ENCODE peak calls at places on chromosomes 2 and 18, in four cellular contexts. W is H1, N is right lobe of liver, I is heart left ventricle. Q is an unnamed sample.

GRCh38 chr2:149715005-149715592 is 127.5 kb upstream of the MMADHC start:
- DNase-seq in W (peak), N (no peak), I (no peak), Q (no peak)

GRCh38 chr18:29979884-29980283 is 1062.7 kb downstream of the DSC3 start:
- DNase-seq in W (no peak), N (no peak), I (no peak), Q (no peak)

GRCh38 chr2:71876542-71877451 is 270.9 kb downstream of the CYP26B1 start:
- DNase-seq in W (no peak), N (no peak), I (no peak), Q (no peak)

GRCh38 chr2:228344531-228344930 is 163.0 kb upstream of the SPHKAP start:
- DNase-seq in W (no peak), N (no peak), I (no peak), Q (no peak)

GRCh38 chr18:48832961-48833700 is 117.6 kb downstream of the SMAD7 start:
- DNase-seq in W (no peak), N (no peak), I (peak), Q (peak)

GRCh38 chr2:197514754-197515153 is 1.1 kb upstream of the MOB4 start:
- DNase-seq in W (no peak), N (no peak), I (no peak), Q (no peak)

GRCh38 chr2:6975988-6976387 is 58.8 kb downstream of the RNF144A start:
- DNase-seq in W (no peak), N (no peak), I (no peak), Q (no peak)

GRCh38 chr18:66621816-66622576 is 18.1 kb upstream of the CDH19 start:
- DNase-seq in W (no peak), N (no peak), I (no peak), Q (no peak)

GRCh38 chr2:97727296-97727695 is 13.9 kb downstream of the ZAP70 start:
- DNase-seq in W (no peak), N (no peak), I (peak), Q (no peak)

GRCh38 chr2:112588611-112589045 is 4.2 kb downstream of the CHCHD5 start:
- DNase-seq in W (no peak), N (peak), I (no peak), Q (no peak)

GRCh38 chr2:231397011-231397927 is 1.8 kb downstream of the B3GNT7 start:
- DNase-seq in W (no peak), N (no peak), I (no peak), Q (no peak)

GRCh38 chr18:79532690-79533058 is 136.9 kb downstream of the NFATC1 start:
- DNase-seq in W (no peak), N (no peak), I (no peak), Q (no peak)
- TF ChIP-seq POLR2A in W (no peak), N (no peak), I (no peak), Q (no peak)

GRCh38 chr18:2471523-2471922 is 99.8 kb downstream of the METTL4 start:
- DNase-seq in W (no peak), N (no peak), I (no peak), Q (no peak)
- TF ChIP-seq CTCF in W (peak), N (peak), I (no peak), Q (no peak)

GRCh38 chr2:64259301-64259700 is 115.1 kb upstream of the PELI1 start:
- DNase-seq in W (no peak), N (peak), I (peak), Q (no peak)

GRCh38 chr2:64262816-64263215 is 118.6 kb upstream of the PELI1 start:
- DNase-seq in W (no peak), N (no peak), I (no peak), Q (no peak)

GRCh38 chr2:64262068-64262467 is 117.8 kb upstream of the PELI1 start:
- DNase-seq in W (no peak), N (peak), I (no peak), Q (no peak)

GRCh38 chr2:64260093-64260808 is 116.0 kb upstream of the PELI1 start:
- DNase-seq in W (no peak), N (no peak), I (no peak), Q (no peak)

GRCh38 chr2:64260817-64261216 is 116.6 kb upstream of the PELI1 start:
- DNase-seq in W (no peak), N (peak), I (peak), Q (no peak)
- H3K4me3 ChIP-seq in W (no peak), N (no peak), I (peak), Q (no peak)

GRCh38 chr18:12307871-12308385 is at the start of gene TUBB6:
- DNase-seq in W (no peak), N (peak), I (peak), Q (peak)
- TF ChIP-seq POLR2A in W (no peak), N (peak), I (no peak), Q (no peak)

GRCh38 chr2:120564213-120565094 is 171.2 kb upstream of the GLI2 start:
- DNase-seq in W (no peak), N (peak), I (no peak), Q (no peak)
- TF ChIP-seq CTCF in W (no peak), N (no peak), I (no peak), Q (no peak)

GRCh38 chr2:84927275-84927627 is 21.8 kb downstream of the TMSB10 start:
- DNase-seq in W (no peak), N (no peak), I (no peak), Q (no peak)
- H3K4me3 ChIP-seq in W (no peak), N (no peak), I (peak), Q (no peak)

GRCh38 chr2:16315458-16315835 is 350.2 kb downstream of the CYRIA start:
- DNase-seq in W (no peak), N (no peak), I (no peak), Q (no peak)
- TF ChIP-seq POLR2A in W (no peak), N (no peak), I (no peak), Q (no peak)

DNA sequence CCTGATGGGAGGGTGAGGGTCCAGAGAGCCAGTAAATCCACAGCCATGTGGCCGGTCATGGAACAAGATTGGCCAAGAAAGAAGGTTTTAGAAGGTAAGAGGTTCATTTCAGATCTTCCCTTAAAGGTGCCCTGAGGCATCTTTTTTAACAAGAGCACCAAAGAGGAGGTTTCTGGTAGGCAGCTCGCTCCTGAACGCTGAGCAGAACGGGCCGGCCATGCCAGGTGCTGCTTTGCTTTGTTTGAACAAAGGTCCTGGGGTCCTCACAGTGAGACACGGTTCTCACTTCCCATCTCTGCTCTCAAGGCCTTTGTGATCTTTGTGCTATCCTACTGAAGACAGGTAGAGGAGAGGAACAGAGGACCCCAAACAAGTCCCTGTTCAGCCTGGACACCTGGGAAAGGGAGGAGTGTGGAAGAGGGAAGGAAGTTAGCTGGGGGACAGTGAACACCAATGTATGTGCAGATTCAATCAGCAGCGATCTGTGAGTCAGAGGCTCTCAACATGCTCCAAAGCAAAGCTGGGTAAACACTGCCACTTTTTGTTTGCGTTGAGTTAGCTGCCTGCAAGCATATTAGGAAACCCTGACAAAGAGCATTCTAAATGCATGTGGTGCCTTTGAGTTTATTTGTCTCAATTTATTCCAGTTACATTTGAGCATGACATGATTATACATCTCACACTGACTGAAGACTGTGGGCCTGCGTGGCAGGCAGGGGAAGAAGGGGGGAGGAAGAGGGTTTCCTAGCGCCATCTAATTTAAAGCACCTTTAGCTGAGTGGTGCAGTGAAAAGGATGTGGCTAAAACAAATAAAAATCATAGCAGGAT is 102.4 kb downstream of the ASB1 start:
- DNase-seq in W (no peak), N (no peak), I (no peak), Q (no peak)
- TF ChIP-seq CTCF in W (no peak), N (no peak), I (no peak), Q (no peak)

GRCh38 chr2:176137883-176138282 is 8.4 kb downstream of the HOXD8 start:
- DNase-seq in W (no peak), N (no peak), I (no peak), Q (no peak)
- H3K4me3 ChIP-seq in W (no peak), N (no peak), I (no peak), Q (no peak)